ENCODE peak calls at places on chromosomes 2 and 18, in ten cellular contexts. One of them, this sample, is unnamed.

GRCh38 chr2:236236559-236237450 is 27.4 kb downstream of the ASB18 start:
- DNase-seq in sigmoid colon: no peak
- DNase-seq in stomach: no peak
- DNase-seq in HL-60: no peak
- DNase-seq in transverse colon: no peak
- DNase-seq in GM23338: peak; percentile 30
- DNase-seq in endothelial cell of umbilical vein: peak; percentile 21
- DNase-seq in HepG2: no peak
- DNase-seq in GM12891: no peak
- DNase-seq in HCT116: no peak
- DNase-seq in this sample: no peak

GRCh38 chr18:54094474-54094873 is 130.0 kb downstream of the MBD2 start:
- DNase-seq in sigmoid colon: no peak
- DNase-seq in stomach: no peak
- DNase-seq in HL-60: no peak
- DNase-seq in transverse colon: no peak
- DNase-seq in GM23338: no peak
- DNase-seq in endothelial cell of umbilical vein: no peak
- DNase-seq in HepG2: no peak
- DNase-seq in GM12891: no peak
- DNase-seq in HCT116: no peak
- DNase-seq in this sample: no peak

GRCh38 chr18:10296491-10296890 is 157.9 kb upstream of the APCDD1 start:
- DNase-seq in sigmoid colon: no peak
- DNase-seq in stomach: no peak
- DNase-seq in HL-60: no peak
- DNase-seq in transverse colon: no peak
- DNase-seq in GM23338: no peak
- DNase-seq in endothelial cell of umbilical vein: no peak
- DNase-seq in HepG2: no peak
- DNase-seq in GM12891: no peak
- DNase-seq in HCT116: no peak
- DNase-seq in this sample: no peak

GRCh38 chr2:137050949-137051348 is 285.6 kb downstream of the THSD7B start:
- DNase-seq in sigmoid colon: no peak
- DNase-seq in stomach: no peak
- DNase-seq in HL-60: no peak
- DNase-seq in transverse colon: no peak
- DNase-seq in GM23338: peak; percentile 47
- DNase-seq in endothelial cell of umbilical vein: peak; percentile 10
- DNase-seq in HepG2: no peak
- DNase-seq in GM12891: no peak
- DNase-seq in HCT116: no peak
- DNase-seq in this sample: no peak

GRCh38 chr2:149994057-149994728 is 406.6 kb upstream of the MMADHC start:
- DNase-seq in sigmoid colon: no peak
- DNase-seq in stomach: peak; percentile 36
- DNase-seq in HL-60: no peak
- DNase-seq in transverse colon: peak; percentile 52
- DNase-seq in GM23338: no peak
- DNase-seq in endothelial cell of umbilical vein: no peak
- DNase-seq in HepG2: peak; percentile 12
- DNase-seq in GM12891: no peak
- DNase-seq in HCT116: peak; percentile 73
- DNase-seq in this sample: no peak

GRCh38 chr2:42693013-42693575 is 70.8 kb downstream of the OXER1 start:
- DNase-seq in sigmoid colon: no peak
- DNase-seq in stomach: no peak
- DNase-seq in HL-60: peak; percentile 26
- DNase-seq in transverse colon: no peak
- DNase-seq in GM23338: no peak
- DNase-seq in endothelial cell of umbilical vein: no peak
- DNase-seq in HepG2: no peak
- DNase-seq in GM12891: no peak
- DNase-seq in HCT116: no peak
- DNase-seq in this sample: no peak

GRCh38 chr2:241959751-241960269 is 90.3 kb downstream of the RTP5 start:
- DNase-seq in sigmoid colon: peak; percentile 52
- DNase-seq in stomach: no peak
- DNase-seq in HL-60: no peak
- DNase-seq in transverse colon: no peak
- DNase-seq in GM23338: no peak
- DNase-seq in endothelial cell of umbilical vein: no peak
- DNase-seq in HepG2: no peak
- DNase-seq in GM12891: no peak
- DNase-seq in HCT116: no peak
- DNase-seq in this sample: no peak

GRCh38 chr18:36636237-36636792 is 192.5 kb downstream of the TPGS2 start:
- DNase-seq in sigmoid colon: no peak
- DNase-seq in stomach: no peak
- DNase-seq in HL-60: no peak
- DNase-seq in transverse colon: no peak
- DNase-seq in GM23338: no peak
- DNase-seq in endothelial cell of umbilical vein: no peak
- DNase-seq in HepG2: no peak
- DNase-seq in GM12891: no peak
- DNase-seq in HCT116: no peak
- DNase-seq in this sample: no peak

GRCh38 chr2:140502951-140503630 is 1627.7 kb downstream of the LRP1B start:
- DNase-seq in sigmoid colon: no peak
- DNase-seq in stomach: no peak
- DNase-seq in HL-60: no peak
- DNase-seq in transverse colon: no peak
- DNase-seq in GM23338: no peak
- DNase-seq in endothelial cell of umbilical vein: peak; percentile 19
- DNase-seq in HepG2: no peak
- DNase-seq in GM12891: no peak
- DNase-seq in HCT116: no peak
- DNase-seq in this sample: no peak

DNA sequence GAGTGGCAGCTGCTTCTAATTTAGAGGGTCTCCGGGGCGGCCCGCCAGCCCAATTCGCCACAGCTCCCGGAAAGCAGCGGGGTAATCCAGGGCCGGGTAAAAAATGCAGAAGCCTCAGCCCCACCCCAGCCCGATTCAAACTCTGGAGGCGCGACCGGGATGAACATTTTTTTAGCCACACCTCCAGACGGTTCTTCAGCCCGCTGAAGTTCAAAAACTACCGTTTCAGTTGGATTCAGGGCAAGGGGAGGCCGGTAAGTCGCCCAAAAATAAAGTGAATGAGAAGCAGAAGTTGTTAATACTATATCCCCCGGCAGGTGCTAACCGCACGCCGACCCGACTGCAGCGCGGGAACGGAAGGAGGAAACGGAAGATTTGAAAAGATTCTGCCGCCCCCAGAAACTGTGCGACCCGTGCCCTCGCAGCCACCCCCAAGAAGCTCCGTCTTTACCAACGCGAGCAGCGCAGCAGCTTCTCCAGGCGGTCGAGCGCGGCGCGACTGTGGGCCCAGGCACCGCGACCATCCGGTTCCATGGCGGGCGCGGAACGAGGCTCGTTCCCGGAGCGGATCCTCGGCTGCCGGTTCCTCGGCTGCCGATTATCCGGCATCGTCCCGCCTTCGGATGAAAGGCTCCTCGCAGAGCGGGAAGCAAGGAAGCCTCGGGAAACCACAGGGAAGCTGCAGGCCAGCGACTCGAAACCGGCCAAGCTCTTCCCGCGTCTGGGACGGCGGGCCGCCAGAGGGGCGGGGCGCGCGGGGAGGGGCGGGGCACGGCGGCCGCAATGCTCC is at the start of gene BARD1:
- DNase-seq in sigmoid colon: peak; percentile 75
- DNase-seq in stomach: peak; percentile 41
- DNase-seq in HL-60: peak; percentile 38
- DNase-seq in transverse colon: peak; percentile 70
- DNase-seq in GM23338: peak; percentile 69
- DNase-seq in endothelial cell of umbilical vein: no peak
- DNase-seq in HepG2: peak; percentile 40
- DNase-seq in GM12891: peak; percentile 20
- DNase-seq in HCT116: peak; percentile 16
- DNase-seq in this sample: no peak
- TF ChIP-seq POLR2AphosphoS5 in sigmoid colon: peak; percentile 89
- TF ChIP-seq POLR2AphosphoS5 in stomach: no peak
- TF ChIP-seq POLR2AphosphoS5 in HL-60: peak; percentile 72
- TF ChIP-seq POLR2AphosphoS5 in transverse colon: peak; percentile 52
- TF ChIP-seq POLR2AphosphoS5 in GM23338: peak; percentile 75
- TF ChIP-seq POLR2AphosphoS5 in endothelial cell of umbilical vein: no peak
- TF ChIP-seq POLR2AphosphoS5 in HepG2: peak; percentile 58
- TF ChIP-seq POLR2AphosphoS5 in GM12891: no peak
- TF ChIP-seq POLR2AphosphoS5 in HCT116: peak; percentile 48
- TF ChIP-seq POLR2AphosphoS5 in this sample: peak; percentile 56

DNA sequence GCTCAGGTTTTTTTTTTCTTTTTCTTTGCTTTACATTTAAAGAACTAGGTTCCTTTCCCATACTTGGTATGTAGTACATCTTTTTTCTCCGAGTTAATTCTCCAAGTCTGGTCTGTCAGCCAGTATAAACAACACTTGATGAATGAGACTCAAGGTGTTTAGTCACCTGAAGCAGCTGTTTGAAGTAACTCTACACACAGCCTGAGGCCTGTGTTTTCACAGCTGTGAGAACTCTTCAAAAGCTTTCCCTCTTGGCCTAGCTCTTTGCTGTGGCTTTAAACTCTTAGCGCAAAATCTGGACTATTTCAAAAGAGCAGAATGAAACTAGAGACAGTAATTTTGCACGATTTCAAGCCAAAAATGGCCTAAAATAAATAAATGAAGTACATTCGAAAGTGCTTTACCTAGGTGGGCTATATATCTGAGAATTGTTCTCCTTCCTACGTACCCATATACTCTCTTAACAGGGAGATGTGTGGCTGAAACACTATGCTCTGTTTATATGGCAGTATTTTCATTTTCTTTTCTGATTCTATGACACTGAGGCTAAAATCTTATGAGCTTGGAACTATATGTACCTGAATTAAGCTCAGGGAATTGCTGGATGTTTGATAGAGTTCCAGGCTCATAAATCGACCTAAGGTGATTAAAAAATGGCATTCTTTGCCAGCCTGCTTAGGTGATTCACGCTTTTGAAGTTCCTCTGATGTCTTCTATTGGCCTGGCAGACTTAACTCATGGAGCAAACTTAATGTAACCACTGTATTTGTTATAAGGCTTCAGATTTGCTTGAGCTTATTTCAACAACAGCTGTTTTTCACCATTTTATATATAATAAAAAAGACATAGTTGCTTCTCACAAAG is 1044.1 kb upstream of the ZEB2 start:
- DNase-seq in sigmoid colon: no peak
- DNase-seq in stomach: no peak
- DNase-seq in HL-60: no peak
- DNase-seq in transverse colon: no peak
- DNase-seq in GM23338: no peak
- DNase-seq in endothelial cell of umbilical vein: peak; percentile 10
- DNase-seq in HepG2: no peak
- DNase-seq in GM12891: no peak
- DNase-seq in HCT116: no peak
- DNase-seq in this sample: no peak
- TF ChIP-seq POLR2AphosphoS5 in sigmoid colon: no peak
- TF ChIP-seq POLR2AphosphoS5 in stomach: no peak
- TF ChIP-seq POLR2AphosphoS5 in HL-60: no peak
- TF ChIP-seq POLR2AphosphoS5 in transverse colon: no peak
- TF ChIP-seq POLR2AphosphoS5 in GM23338: no peak
- TF ChIP-seq POLR2AphosphoS5 in endothelial cell of umbilical vein: no peak
- TF ChIP-seq POLR2AphosphoS5 in HepG2: no peak
- TF ChIP-seq POLR2AphosphoS5 in GM12891: no peak
- TF ChIP-seq POLR2AphosphoS5 in HCT116: no peak
- TF ChIP-seq POLR2AphosphoS5 in this sample: no peak

GRCh38 chr18:67467188-67467587 is 49.3 kb downstream of the DSEL start:
- DNase-seq in sigmoid colon: no peak
- DNase-seq in stomach: no peak
- DNase-seq in HL-60: no peak
- DNase-seq in transverse colon: no peak
- DNase-seq in GM23338: no peak
- DNase-seq in endothelial cell of umbilical vein: no peak
- DNase-seq in HepG2: no peak
- DNase-seq in GM12891: no peak
- DNase-seq in HCT116: no peak
- DNase-seq in this sample: no peak
- TF ChIP-seq POLR2AphosphoS5 in sigmoid colon: no peak
- TF ChIP-seq POLR2AphosphoS5 in stomach: no peak
- TF ChIP-seq POLR2AphosphoS5 in HL-60: no peak
- TF ChIP-seq POLR2AphosphoS5 in transverse colon: no peak
- TF ChIP-seq POLR2AphosphoS5 in GM23338: no peak
- TF ChIP-seq POLR2AphosphoS5 in endothelial cell of umbilical vein: no peak
- TF ChIP-seq POLR2AphosphoS5 in HepG2: no peak
- TF ChIP-seq POLR2AphosphoS5 in GM12891: no peak
- TF ChIP-seq POLR2AphosphoS5 in HCT116: no peak
- TF ChIP-seq POLR2AphosphoS5 in this sample: no peak

GRCh38 chr2:127664065-127664894 is 11.1 kb downstream of the LIMS2 start:
- DNase-seq in sigmoid colon: peak; percentile 75
- DNase-seq in stomach: no peak
- DNase-seq in HL-60: no peak
- DNase-seq in transverse colon: peak; percentile 7
- DNase-seq in GM23338: peak; percentile 61
- DNase-seq in endothelial cell of umbilical vein: peak; percentile 50
- DNase-seq in HepG2: no peak
- DNase-seq in GM12891: no peak
- DNase-seq in HCT116: no peak
- DNase-seq in this sample: no peak
- TF ChIP-seq POLR2AphosphoS5 in sigmoid colon: no peak
- TF ChIP-seq POLR2AphosphoS5 in stomach: no peak
- TF ChIP-seq POLR2AphosphoS5 in HL-60: no peak
- TF ChIP-seq POLR2AphosphoS5 in transverse colon: no peak
- TF ChIP-seq POLR2AphosphoS5 in GM23338: no peak
- TF ChIP-seq POLR2AphosphoS5 in endothelial cell of umbilical vein: peak; percentile 65
- TF ChIP-seq POLR2AphosphoS5 in HepG2: no peak
- TF ChIP-seq POLR2AphosphoS5 in GM12891: no peak
- TF ChIP-seq POLR2AphosphoS5 in HCT116: no peak
- TF ChIP-seq POLR2AphosphoS5 in this sample: no peak